ENCODE peak calls at places on chromosomes 13 and 19, in six cellular contexts. A, N, Y, H, F and R are unnamed samples.

GRCh38 chr13:52003551-52003950 is 7.7 kb downstream of the ATP7B start:
- DNase-seq in A (no peak), N (no peak), Y (no peak), H (no peak), F (no peak), R (no peak)

GRCh38 chr19:3443840-3444694 is 36.3 kb downstream of the SMIM24 start:
- DNase-seq in A (no peak), N (peak), Y (peak), H (no peak), F (no peak), R (no peak)

GRCh38 chr19:56839665-56840451 is 668 bp downstream of the PEG3 start:
- DNase-seq in A (peak), N (peak), Y (no peak), H (no peak), F (no peak), R (no peak)

GRCh38 chr13:96671073-96671472 is 323.2 kb downstream of the OXGR1 start:
- DNase-seq in A (no peak), N (no peak), Y (no peak), H (no peak), F (no peak), R (no peak)

GRCh38 chr19:41303941-41304340 is 6.0 kb upstream of the CCDC97 start:
- DNase-seq in A (no peak), N (no peak), Y (no peak), H (no peak), F (no peak), R (no peak)

GRCh38 chr19:571127-571974 is 1.0 kb upstream of the BSG start:
- DNase-seq in A (no peak), N (peak), Y (peak), H (peak), F (no peak), R (no peak)

GRCh38 chr13:45219938-45220375 is 19.1 kb upstream of the KCTD4 start:
- DNase-seq in A (no peak), N (peak), Y (no peak), H (no peak), F (no peak), R (no peak)

GRCh38 chr19:57566396-57567256 is 7.0 kb upstream of the ZNF550 start:
- DNase-seq in A (no peak), N (peak), Y (no peak), H (no peak), F (no peak), R (no peak)

GRCh38 chr13:74145249-74145970 is 11.2 kb upstream of the KLF12 start:
- DNase-seq in A (no peak), N (peak), Y (no peak), H (no peak), F (peak), R (no peak)

GRCh38 chr19:309206-309565 is 18.0 kb upstream of the PLPP2 start:
- DNase-seq in A (no peak), N (no peak), Y (no peak), H (no peak), F (no peak), R (no peak)

GRCh38 chr19:18775586-18776287 is 15.4 kb downstream of the COMP start:
- DNase-seq in A (no peak), N (peak), Y (no peak), H (no peak), F (no peak), R (peak)

GRCh38 chr19:35592226-35592625 is 6.3 kb downstream of the PMIS2 start:
- DNase-seq in A (no peak), N (peak), Y (no peak), H (peak), F (peak), R (peak)

GRCh38 chr13:77697208-77698103 is at the start of gene SLAIN1:
- DNase-seq in A (peak), N (peak), Y (peak), H (peak), F (no peak), R (peak)

GRCh38 chr13:28794370-28794769 is 25.8 kb upstream of the MTUS2 start:
- DNase-seq in A (no peak), N (no peak), Y (no peak), H (no peak), F (no peak), R (no peak)

GRCh38 chr13:65479692-65480091 is 1750.4 kb downstream of the PCDH9 start:
- DNase-seq in A (no peak), N (no peak), Y (no peak), H (no peak), F (no peak), R (no peak)

GRCh38 chr19:14580623-14581237 is 2.2 kb upstream of the CLEC17A start:
- DNase-seq in A (no peak), N (no peak), Y (no peak), H (peak), F (no peak), R (peak)

GRCh38 chr19:52211203-52211602 is 21.4 kb downstream of the PPP2R1A start:
- DNase-seq in A (no peak), N (no peak), Y (no peak), H (no peak), F (no peak), R (no peak)

GRCh38 chr13:97434417-97435296 is 688 bp downstream of the RAP2A start:
- DNase-seq in A (peak), N (peak), Y (peak), H (peak), F (no peak), R (no peak)

GRCh38 chr13:35760678-35761308 is 284.3 kb upstream of the MAB21L1 start:
- DNase-seq in A (no peak), N (no peak), Y (no peak), H (no peak), F (no peak), R (no peak)

GRCh38 chr13:43360911-43361605 is 337.7 kb downstream of the DNAJC15 start:
- DNase-seq in A (no peak), N (peak), Y (no peak), H (no peak), F (no peak), R (no peak)

GRCh38 chr19:6343462-6343861 is 10.1 kb upstream of the ACER1 start:
- DNase-seq in A (no peak), N (no peak), Y (no peak), H (no peak), F (no peak), R (no peak)

GRCh38 chr19:17419491-17420266 is at the start of gene MVB12A:
- DNase-seq in A (peak), N (peak), Y (peak), H (peak), F (peak), R (peak)

GRCh38 chr19:17419154-17419490 is 725 bp upstream of the MVB12A start:
- DNase-seq in A (no peak), N (no peak), Y (no peak), H (no peak), F (no peak), R (no peak)

GRCh38 chr19:17418710-17419109 is 1.1 kb upstream of the MVB12A start:
- DNase-seq in A (no peak), N (no peak), Y (no peak), H (no peak), F (no peak), R (no peak)

GRCh38 chr19:17421942-17422341 is 2.1 kb downstream of the MVB12A start:
- DNase-seq in A (no peak), N (no peak), Y (no peak), H (no peak), F (no peak), R (no peak)

GRCh38 chr19:17420267-17420924 is 549 bp downstream of the MVB12A start:
- DNase-seq in A (no peak), N (peak), Y (peak), H (peak), F (no peak), R (peak)
- TF ChIP-seq CTCF in A (no peak), N (no peak), Y (peak), H (no peak), F (peak), R (peak)

GRCh38 chr19:39692822-39693221 is 11.5 kb upstream of the LGALS14 start:
- DNase-seq in A (no peak), N (no peak), Y (no peak), H (no peak), F (no peak), R (no peak)
- TF ChIP-seq CTCF in A (no peak), N (no peak), Y (no peak), H (no peak), F (no peak), R (no peak)

GRCh38 chr13:49791214-49791752 is 1.2 kb downstream of the KPNA3 start:
- DNase-seq in A (no peak), N (peak), Y (no peak), H (peak), F (no peak), R (peak)
- TF ChIP-seq CTCF in A (no peak), N (no peak), Y (no peak), H (peak), F (no peak), R (peak)

GRCh38 chr19:44905437-44906160 is at the start of gene APOE:
- DNase-seq in A (no peak), N (no peak), Y (no peak), H (no peak), F (no peak), R (no peak)

GRCh38 chr19:44907613-44908012 is 2.0 kb downstream of the APOE start:
- DNase-seq in A (no peak), N (no peak), Y (no peak), H (no peak), F (no peak), R (no peak)

GRCh38 chr19:44903602-44904425 is 1.8 kb upstream of the APOE start:
- DNase-seq in A (peak), N (peak), Y (peak), H (peak), F (no peak), R (peak)

GRCh38 chr19:44903216-44903601 is 2.4 kb upstream of the APOE start:
- DNase-seq in A (no peak), N (no peak), Y (no peak), H (no peak), F (no peak), R (no peak)

DNA sequence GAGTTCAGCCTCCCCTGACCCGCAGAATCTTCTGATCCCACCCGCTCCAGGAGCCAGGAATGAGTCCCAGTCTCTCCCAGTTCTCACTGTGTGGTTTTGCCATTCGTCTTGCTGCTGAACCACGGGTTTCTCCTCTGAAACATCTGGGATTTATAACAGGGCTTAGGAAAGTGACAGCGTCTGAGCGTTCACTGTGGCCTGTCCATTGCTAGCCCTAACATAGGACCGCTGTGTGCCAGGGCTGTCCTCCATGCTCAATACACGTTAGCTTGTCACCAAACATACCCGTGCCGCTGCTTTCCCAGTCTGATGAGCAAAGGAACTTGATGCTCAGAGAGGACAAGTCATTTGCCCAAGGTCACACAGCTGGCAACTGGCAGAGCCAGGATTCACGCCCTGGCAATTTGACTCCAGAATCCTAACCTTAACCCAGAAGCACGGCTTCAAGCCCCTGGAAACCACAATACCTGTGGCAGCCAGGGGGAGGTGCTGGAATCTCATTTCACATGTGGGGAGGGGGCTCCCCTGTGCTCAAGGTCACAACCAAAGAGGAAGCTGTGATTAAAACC is 1.1 kb upstream of the APOE start:
- DNase-seq in A (no peak), N (no peak), Y (no peak), H (no peak), F (no peak), R (no peak)
- TF ChIP-seq CTCF in A (no peak), N (peak), Y (peak), H (no peak), F (peak), R (no peak)